ENCODE peak calls at places on chromosomes 4 and X, in six cellular contexts. F is ecto neural progenitor cell, U is Calu3, I is EL, V is lower leg skin, T is brain microvascular endothelial cell. J is an unnamed sample.

GRCh38 chr4:145180298-145181090 is at the start of gene OTUD4:
- DNase-seq in F (peak), U (peak), I (peak), V (peak), T (peak), J (peak)

GRCh38 chrX:149699761-149700160 is 12.1 kb upstream of the MAGEA11 start:
- DNase-seq in F (no peak), U (no peak), I (no peak), V (no peak), T (no peak), J (no peak)

GRCh38 chrX:38669425-38669824 is 108.1 kb downstream of the TSPAN7 start:
- DNase-seq in F (no peak), U (no peak), I (no peak), V (no peak), T (no peak), J (peak)

GRCh38 chr4:78606035-78606434 is 54.5 kb downstream of the ANXA3 start:
- DNase-seq in F (no peak), U (no peak), I (no peak), V (no peak), T (no peak), J (no peak)

GRCh38 chrX:17710836-17711235 is 26.5 kb upstream of the SCML1 start:
- DNase-seq in F (no peak), U (no peak), I (no peak), V (no peak), T (no peak), J (no peak)

GRCh38 chr4:3069661-3070199 is 4.6 kb downstream of the HTT-AS start:
- DNase-seq in F (no peak), U (no peak), I (no peak), V (peak), T (no peak), J (no peak)

GRCh38 chrX:17656035-17656418 is 81.3 kb upstream of the SCML1 start:
- DNase-seq in F (peak), U (no peak), I (no peak), V (no peak), T (no peak), J (no peak)

GRCh38 chr4:169201144-169202124 is 69.3 kb downstream of the SH3RF1 start:
- DNase-seq in F (no peak), U (no peak), I (no peak), V (no peak), T (no peak), J (no peak)

GRCh38 chrX:63424063-63424462 is 72.9 kb upstream of the SPIN4 start:
- DNase-seq in F (no peak), U (peak), I (no peak), V (no peak), T (no peak), J (no peak)